ENCODE peak calls at places on chromosomes 3 and 15, in nine cellular contexts. Q is right cardiac atrium, H is upper lobe of right lung, R is OCI-LY7, F is colonic mucosa, D is neuronal stem cell, C is vagina, G is body of pancreas, N is thoracic aorta. Y is an unnamed sample. For H3K4me1, the result is how much of the 10 kb centered on the place peaks cover.

GRCh38 chr3:195859061-195859845 is 47.5 kb upstream of the MUC4 start:
- DNase-seq in Q (peak), H (peak), R (peak), F (peak), D (peak), C (no peak), G (peak), N (peak), Y (peak)

GRCh38 chr3:50655009-50655830 is 19.5 kb upstream of the DOCK3 start:
- DNase-seq in Q (no peak), H (peak), R (no peak), F (no peak), D (no peak), C (no peak), G (no peak), N (no peak), Y (no peak)

GRCh38 chr3:185820973-185821758 is 3.7 kb downstream of the IGF2BP2 start:
- DNase-seq in Q (no peak), H (no peak), R (no peak), F (no peak), D (no peak), C (no peak), G (no peak), N (no peak), Y (no peak)

GRCh38 chr3:126107960-126108688 is 24.2 kb upstream of the SLC41A3 start:
- DNase-seq in Q (no peak), H (no peak), R (no peak), F (peak), D (no peak), C (peak), G (no peak), N (no peak), Y (no peak)

GRCh38 chr3:126008219-126008618 is 39.2 kb downstream of the ROPN1B start:
- DNase-seq in Q (no peak), H (no peak), R (no peak), F (no peak), D (no peak), C (peak), G (no peak), N (no peak), Y (no peak)

GRCh38 chr3:118946449-118946848 is 88.2 kb downstream of the IGSF11 start:
- DNase-seq in Q (no peak), H (no peak), R (no peak), F (no peak), D (no peak), C (no peak), G (no peak), N (no peak), Y (no peak)

GRCh38 chr3:46955801-46956259 is 20.7 kb downstream of the CCDC12 start:
- DNase-seq in Q (no peak), H (no peak), R (peak), F (no peak), D (no peak), C (no peak), G (no peak), N (no peak), Y (no peak)

GRCh38 chr3:17213102-17213501 is 328.3 kb downstream of the PLCL2 start:
- DNase-seq in Q (no peak), H (no peak), R (no peak), F (no peak), D (no peak), C (no peak), G (no peak), N (no peak), Y (no peak)

GRCh38 chr15:99247063-99247462 is 2.3 kb downstream of the TTC23 start:
- DNase-seq in Q (no peak), H (no peak), R (no peak), F (no peak), D (no peak), C (no peak), G (no peak), N (no peak), Y (no peak)

GRCh38 chr15:91782221-91782620 is 71.3 kb upstream of the SLCO3A1 start:
- DNase-seq in Q (peak), H (no peak), R (no peak), F (peak), D (no peak), C (no peak), G (peak), N (no peak), Y (no peak)

GRCh38 chr15:95495033-95495541 is 835.4 kb upstream of the NR2F2 start:
- DNase-seq in Q (peak), H (no peak), R (no peak), F (no peak), D (no peak), C (no peak), G (no peak), N (peak), Y (no peak)

GRCh38 chr3:55964491-55964980 is 477.4 kb upstream of the WNT5A start:
- DNase-seq in Q (no peak), H (no peak), R (no peak), F (no peak), D (no peak), C (no peak), G (no peak), N (no peak), Y (no peak)

GRCh38 chr3:156230291-156230900 is 110.0 kb downstream of the KCNAB1 start:
- DNase-seq in Q (no peak), H (no peak), R (no peak), F (no peak), D (no peak), C (no peak), G (no peak), N (no peak), Y (no peak)

GRCh38 chr3:195591852-195592251 is 8.1 kb upstream of the APOD start:
- DNase-seq in Q (no peak), H (no peak), R (no peak), F (no peak), D (no peak), C (no peak), G (no peak), N (no peak), Y (no peak)

GRCh38 chr15:99403597-99403996 is 152.3 kb downstream of the LRRC28 start:
- DNase-seq in Q (no peak), H (no peak), R (no peak), F (no peak), D (no peak), C (no peak), G (no peak), N (no peak), Y (no peak)

GRCh38 chr3:45343947-45344346 is 44.4 kb upstream of the LARS2 start:
- DNase-seq in Q (no peak), H (no peak), R (peak), F (no peak), D (no peak), C (no peak), G (no peak), N (no peak), Y (no peak)

GRCh38 chr3:156448300-156448699 is 106.6 kb downstream of the SSR3 start:
- DNase-seq in Q (no peak), H (no peak), R (peak), F (no peak), D (no peak), C (no peak), G (no peak), N (no peak), Y (no peak)

GRCh38 chr3:38586546-38587520 is 62.7 kb downstream of the SCN5A start:
- DNase-seq in Q (no peak), H (peak), R (no peak), F (no peak), D (no peak), C (peak), G (no peak), N (no peak), Y (no peak)

GRCh38 chr3:39103324-39103693 is 4.1 kb downstream of the GORASP1 start:
- DNase-seq in Q (no peak), H (no peak), R (peak), F (no peak), D (no peak), C (peak), G (no peak), N (no peak), Y (no peak)

GRCh38 chr3:179788996-179789395 is 136.2 kb downstream of the USP13 start:
- DNase-seq in Q (no peak), H (no peak), R (no peak), F (no peak), D (no peak), C (no peak), G (no peak), N (no peak), Y (no peak)

GRCh38 chr3:21446937-21447336 is 304.1 kb downstream of the ZNF385D start:
- DNase-seq in Q (no peak), H (no peak), R (no peak), F (no peak), D (no peak), C (no peak), G (no peak), N (no peak), Y (no peak)

GRCh38 chr15:87707581-87708130 is 548.9 kb downstream of the NTRK3 start:
- DNase-seq in Q (no peak), H (no peak), R (no peak), F (no peak), D (no peak), C (no peak), G (no peak), N (no peak), Y (no peak)

GRCh38 chr3:58047806-58048205 is 39.6 kb downstream of the FLNB start:
- DNase-seq in Q (no peak), H (no peak), R (no peak), F (no peak), D (no peak), C (no peak), G (no peak), N (no peak), Y (no peak)

GRCh38 chr3:42189746-42190145 is 76.2 kb downstream of the CCK start:
- DNase-seq in Q (no peak), H (no peak), R (no peak), F (no peak), D (no peak), C (no peak), G (no peak), N (no peak), Y (no peak)

GRCh38 chr3:124492824-124493223 is 237.4 kb upstream of the UMPS start:
- DNase-seq in Q (peak), H (no peak), R (peak), F (peak), D (no peak), C (no peak), G (peak), N (no peak), Y (peak)

GRCh38 chr15:66657062-66658020 is 44.7 kb upstream of the SMAD6 start:
- DNase-seq in Q (no peak), H (no peak), R (no peak), F (no peak), D (peak), C (no peak), G (no peak), N (no peak), Y (no peak)

GRCh38 chr15:68795298-68795848 is 25.3 kb downstream of the ANP32A start:
- DNase-seq in Q (peak), H (peak), R (peak), F (peak), D (peak), C (peak), G (peak), N (peak), Y (peak)

GRCh38 chr15:68794869-68795268 is 25.8 kb downstream of the ANP32A start:
- DNase-seq in Q (no peak), H (no peak), R (no peak), F (no peak), D (no peak), C (no peak), G (no peak), N (no peak), Y (no peak)

GRCh38 chr15:68797589-68798377 is 22.9 kb downstream of the ANP32A start:
- DNase-seq in Q (peak), H (no peak), R (no peak), F (no peak), D (no peak), C (no peak), G (no peak), N (no peak), Y (peak)

GRCh38 chr15:68797157-68797556 is 23.5 kb downstream of the ANP32A start:
- DNase-seq in Q (no peak), H (no peak), R (no peak), F (no peak), D (no peak), C (no peak), G (no peak), N (no peak), Y (no peak)

GRCh38 chr15:68796576-68796975 is 24.1 kb downstream of the ANP32A start:
- DNase-seq in Q (no peak), H (no peak), R (no peak), F (no peak), D (no peak), C (no peak), G (no peak), N (no peak), Y (no peak)
- H3K4me1 ChIP-seq in Q (half or more), H (half or more), R (half or more), F (under half), D (under half), C (half or more), G (under half), N (half or more), Y (half or more)

DNA sequence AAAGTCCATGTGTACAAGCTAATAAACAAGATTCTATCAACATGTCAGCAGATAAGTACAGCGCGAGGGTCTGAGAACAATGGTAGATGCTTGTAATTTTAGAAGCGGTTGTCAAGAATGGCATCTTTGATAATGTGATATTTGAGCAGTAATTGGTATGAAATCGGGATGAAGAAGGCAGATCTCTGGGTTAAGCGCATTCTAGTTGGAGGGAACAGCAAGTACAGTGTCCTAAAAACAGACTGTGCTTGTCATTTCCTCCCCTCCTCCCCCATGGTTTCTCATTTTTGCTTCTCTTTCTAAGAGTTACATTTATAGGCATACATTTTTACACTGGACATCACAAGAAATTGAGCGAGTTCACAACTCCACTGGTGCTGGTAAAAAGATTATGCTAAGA is 23.3 kb downstream of the TGFBR2 start:
- DNase-seq in Q (no peak), H (no peak), R (no peak), F (no peak), D (no peak), C (no peak), G (no peak), N (no peak), Y (no peak)
- H3K4me1 ChIP-seq in Q (under half), H (half or more), R (half or more), F (under half), D (under half), C (half or more), G (half or more), N (half or more), Y (half or more)

DNA sequence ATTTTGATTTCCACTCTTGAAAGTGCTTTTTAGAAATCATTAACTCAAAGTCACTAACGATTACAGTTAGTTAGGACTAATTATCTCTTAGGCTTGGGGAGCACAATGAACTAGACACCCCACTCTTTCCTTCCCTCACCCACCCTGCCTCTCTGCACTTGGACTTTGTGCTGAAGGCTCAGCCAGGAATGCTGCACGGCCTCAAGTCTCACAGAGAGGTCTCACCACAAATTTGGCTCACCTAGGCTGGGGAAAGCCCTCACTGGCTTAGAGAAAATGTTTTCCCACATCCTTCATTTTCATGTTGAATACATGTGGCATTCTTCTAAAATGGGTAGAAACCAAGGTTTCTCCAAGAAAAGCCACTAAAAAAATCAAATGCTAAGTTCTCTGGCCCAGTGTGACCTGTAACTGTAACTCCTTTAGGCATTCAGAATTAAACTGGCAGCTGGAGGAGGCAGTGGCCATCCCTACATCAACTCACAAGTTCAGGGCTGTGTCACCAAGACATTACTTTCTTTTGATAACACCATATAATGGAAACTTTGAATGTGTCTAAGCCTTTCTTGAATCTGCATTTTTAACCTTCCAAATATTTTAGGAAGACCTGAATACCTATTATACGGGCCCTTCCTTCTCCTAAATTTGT is 47.1 kb downstream of the NPTN start:
- DNase-seq in Q (no peak), H (no peak), R (no peak), F (no peak), D (no peak), C (no peak), G (no peak), N (no peak), Y (no peak)
- H3K4me1 ChIP-seq in Q (under half), H (under half), R (under half), F (under half), D (under half), C (under half), G (under half), N (under half), Y (under half)

GRCh38 chr3:66473181-66473580 is 27.6 kb downstream of the LRIG1 start:
- DNase-seq in Q (no peak), H (no peak), R (no peak), F (no peak), D (no peak), C (no peak), G (no peak), N (no peak), Y (no peak)
- H3K4me1 ChIP-seq in Q (under half), H (under half), R (half or more), F (under half), D (under half), C (half or more), G (half or more), N (half or more), Y (half or more)